ENCODE peak calls at places on chromosomes 2 and 18, in ten cellular contexts. One of them, this sample, is unnamed.

GRCh38 chr2:198219292-198219691 is 414.9 kb downstream of the PLCL1 start:
- DNase-seq in stimulated activated CD4-positive, alpha-beta T cell treated with anti-CD3 and anti-CD28 coated beads, Interleukin-12 subunit alpha, Interleukin-12 subunit beta, amount 100 ng/mL, for 4 hours: no peak
- DNase-seq in left ventricle myocardium inferior: no peak
- DNase-seq in ELR: no peak
- DNase-seq in CD4-positive, alpha-beta T cell: no peak
- DNase-seq in fibroblast of lung: no peak
- DNase-seq in HFFc6: no peak
- DNase-seq in T1000: no peak
- DNase-seq in transverse colon: no peak
- DNase-seq in SW 1271: no peak
- DNase-seq in this sample: no peak

GRCh38 chr2:10584843-10585475 is 104.8 kb downstream of the NOL10 start:
- DNase-seq in stimulated activated CD4-positive, alpha-beta T cell treated with anti-CD3 and anti-CD28 coated beads, Interleukin-12 subunit alpha, Interleukin-12 subunit beta, amount 100 ng/mL, for 4 hours: no peak
- DNase-seq in left ventricle myocardium inferior: no peak
- DNase-seq in ELR: peak
- DNase-seq in CD4-positive, alpha-beta T cell: no peak
- DNase-seq in fibroblast of lung: peak
- DNase-seq in HFFc6: peak
- DNase-seq in T1000: peak
- DNase-seq in transverse colon: no peak
- DNase-seq in SW 1271: peak
- DNase-seq in this sample: peak

GRCh38 chr2:108428286-108429009 is 20.6 kb upstream of the GCC2 start:
- DNase-seq in stimulated activated CD4-positive, alpha-beta T cell treated with anti-CD3 and anti-CD28 coated beads, Interleukin-12 subunit alpha, Interleukin-12 subunit beta, amount 100 ng/mL, for 4 hours: no peak
- DNase-seq in left ventricle myocardium inferior: no peak
- DNase-seq in ELR: no peak
- DNase-seq in CD4-positive, alpha-beta T cell: no peak
- DNase-seq in fibroblast of lung: no peak
- DNase-seq in HFFc6: no peak
- DNase-seq in T1000: no peak
- DNase-seq in transverse colon: no peak
- DNase-seq in SW 1271: no peak
- DNase-seq in this sample: no peak

GRCh38 chr2:118120001-118120400 is 31.7 kb downstream of the INSIG2 start:
- DNase-seq in stimulated activated CD4-positive, alpha-beta T cell treated with anti-CD3 and anti-CD28 coated beads, Interleukin-12 subunit alpha, Interleukin-12 subunit beta, amount 100 ng/mL, for 4 hours: no peak
- DNase-seq in left ventricle myocardium inferior: no peak
- DNase-seq in ELR: no peak
- DNase-seq in CD4-positive, alpha-beta T cell: no peak
- DNase-seq in fibroblast of lung: no peak
- DNase-seq in HFFc6: no peak
- DNase-seq in T1000: no peak
- DNase-seq in transverse colon: no peak
- DNase-seq in SW 1271: no peak
- DNase-seq in this sample: no peak

GRCh38 chr2:22215517-22215916 is 1091.7 kb downstream of the TDRD15 start:
- DNase-seq in stimulated activated CD4-positive, alpha-beta T cell treated with anti-CD3 and anti-CD28 coated beads, Interleukin-12 subunit alpha, Interleukin-12 subunit beta, amount 100 ng/mL, for 4 hours: no peak
- DNase-seq in left ventricle myocardium inferior: no peak
- DNase-seq in ELR: no peak
- DNase-seq in CD4-positive, alpha-beta T cell: no peak
- DNase-seq in fibroblast of lung: no peak
- DNase-seq in HFFc6: no peak
- DNase-seq in T1000: no peak
- DNase-seq in transverse colon: no peak
- DNase-seq in SW 1271: no peak
- DNase-seq in this sample: no peak

GRCh38 chr2:71933467-71934319 is 214.0 kb downstream of the CYP26B1 start:
- DNase-seq in stimulated activated CD4-positive, alpha-beta T cell treated with anti-CD3 and anti-CD28 coated beads, Interleukin-12 subunit alpha, Interleukin-12 subunit beta, amount 100 ng/mL, for 4 hours: no peak
- DNase-seq in left ventricle myocardium inferior: no peak
- DNase-seq in ELR: peak
- DNase-seq in CD4-positive, alpha-beta T cell: no peak
- DNase-seq in fibroblast of lung: no peak
- DNase-seq in HFFc6: peak
- DNase-seq in T1000: no peak
- DNase-seq in transverse colon: no peak
- DNase-seq in SW 1271: peak
- DNase-seq in this sample: no peak

GRCh38 chr2:172908275-172908674 is 167.4 kb upstream of the MAP3K20 start:
- DNase-seq in stimulated activated CD4-positive, alpha-beta T cell treated with anti-CD3 and anti-CD28 coated beads, Interleukin-12 subunit alpha, Interleukin-12 subunit beta, amount 100 ng/mL, for 4 hours: no peak
- DNase-seq in left ventricle myocardium inferior: no peak
- DNase-seq in ELR: no peak
- DNase-seq in CD4-positive, alpha-beta T cell: no peak
- DNase-seq in fibroblast of lung: no peak
- DNase-seq in HFFc6: no peak
- DNase-seq in T1000: no peak
- DNase-seq in transverse colon: no peak
- DNase-seq in SW 1271: no peak
- DNase-seq in this sample: no peak

GRCh38 chr2:146652311-146652710 is 1192.5 kb upstream of the ACVR2A start:
- DNase-seq in stimulated activated CD4-positive, alpha-beta T cell treated with anti-CD3 and anti-CD28 coated beads, Interleukin-12 subunit alpha, Interleukin-12 subunit beta, amount 100 ng/mL, for 4 hours: no peak
- DNase-seq in left ventricle myocardium inferior: no peak
- DNase-seq in ELR: peak
- DNase-seq in CD4-positive, alpha-beta T cell: no peak
- DNase-seq in fibroblast of lung: peak
- DNase-seq in HFFc6: peak
- DNase-seq in T1000: no peak
- DNase-seq in transverse colon: no peak
- DNase-seq in SW 1271: no peak
- DNase-seq in this sample: peak

GRCh38 chr18:38688402-38688801 is 1122.8 kb upstream of the CELF4 start:
- DNase-seq in stimulated activated CD4-positive, alpha-beta T cell treated with anti-CD3 and anti-CD28 coated beads, Interleukin-12 subunit alpha, Interleukin-12 subunit beta, amount 100 ng/mL, for 4 hours: no peak
- DNase-seq in left ventricle myocardium inferior: no peak
- DNase-seq in ELR: no peak
- DNase-seq in CD4-positive, alpha-beta T cell: no peak
- DNase-seq in fibroblast of lung: no peak
- DNase-seq in HFFc6: no peak
- DNase-seq in T1000: no peak
- DNase-seq in transverse colon: no peak
- DNase-seq in SW 1271: no peak
- DNase-seq in this sample: no peak

GRCh38 chr18:79531926-79532689 is 136.4 kb downstream of the NFATC1 start:
- DNase-seq in stimulated activated CD4-positive, alpha-beta T cell treated with anti-CD3 and anti-CD28 coated beads, Interleukin-12 subunit alpha, Interleukin-12 subunit beta, amount 100 ng/mL, for 4 hours: no peak
- DNase-seq in left ventricle myocardium inferior: peak
- DNase-seq in ELR: no peak
- DNase-seq in CD4-positive, alpha-beta T cell: no peak
- DNase-seq in fibroblast of lung: peak
- DNase-seq in HFFc6: no peak
- DNase-seq in T1000: no peak
- DNase-seq in transverse colon: peak
- DNase-seq in SW 1271: no peak
- DNase-seq in this sample: no peak

GRCh38 chr2:24756789-24757188 is 36.4 kb downstream of the PTRHD1 start:
- DNase-seq in stimulated activated CD4-positive, alpha-beta T cell treated with anti-CD3 and anti-CD28 coated beads, Interleukin-12 subunit alpha, Interleukin-12 subunit beta, amount 100 ng/mL, for 4 hours: no peak
- DNase-seq in left ventricle myocardium inferior: no peak
- DNase-seq in ELR: no peak
- DNase-seq in CD4-positive, alpha-beta T cell: no peak
- DNase-seq in fibroblast of lung: no peak
- DNase-seq in HFFc6: no peak
- DNase-seq in T1000: no peak
- DNase-seq in transverse colon: no peak
- DNase-seq in SW 1271: no peak
- DNase-seq in this sample: no peak

GRCh38 chr2:147352775-147353381 is 492.0 kb upstream of the ACVR2A start:
- DNase-seq in stimulated activated CD4-positive, alpha-beta T cell treated with anti-CD3 and anti-CD28 coated beads, Interleukin-12 subunit alpha, Interleukin-12 subunit beta, amount 100 ng/mL, for 4 hours: no peak
- DNase-seq in left ventricle myocardium inferior: no peak
- DNase-seq in ELR: no peak
- DNase-seq in CD4-positive, alpha-beta T cell: no peak
- DNase-seq in fibroblast of lung: no peak
- DNase-seq in HFFc6: no peak
- DNase-seq in T1000: no peak
- DNase-seq in transverse colon: no peak
- DNase-seq in SW 1271: no peak
- DNase-seq in this sample: no peak

GRCh38 chr2:98524168-98524567 is 79.5 kb downstream of the INPP4A start:
- DNase-seq in stimulated activated CD4-positive, alpha-beta T cell treated with anti-CD3 and anti-CD28 coated beads, Interleukin-12 subunit alpha, Interleukin-12 subunit beta, amount 100 ng/mL, for 4 hours: no peak
- DNase-seq in left ventricle myocardium inferior: no peak
- DNase-seq in ELR: no peak
- DNase-seq in CD4-positive, alpha-beta T cell: no peak
- DNase-seq in fibroblast of lung: no peak
- DNase-seq in HFFc6: no peak
- DNase-seq in T1000: no peak
- DNase-seq in transverse colon: no peak
- DNase-seq in SW 1271: no peak
- DNase-seq in this sample: no peak

This sample was measured in mesenchymal stem cell.